ENCODE peak calls at places on chromosomes 6 and 20, in eight cellular contexts. V, P, G, N, Q, I, B and W are unnamed samples.

GRCh38 chr6:36171573-36171972 is 25.0 kb upstream of the BRPF3 start:
- ATAC-seq in V (no peak), P (peak), G (no peak), N (no peak), Q (no peak), I (no peak), B (no peak), W (no peak)

GRCh38 chr6:25990172-25990873 is 27.7 kb downstream of the TRIM38 start:
- ATAC-seq in V (no peak), P (no peak), G (no peak), N (no peak), Q (no peak), I (no peak), B (no peak), W (no peak)

GRCh38 chr6:54291146-54291545 is 17.1 kb upstream of the TINAG start:
- ATAC-seq in V (no peak), P (peak), G (no peak), N (no peak), Q (no peak), I (no peak), B (peak), W (no peak)

GRCh38 chr6:167044696-167045095 is 45.5 kb downstream of the CEP43 start:
- ATAC-seq in V (no peak), P (no peak), G (no peak), N (peak), Q (peak), I (no peak), B (peak), W (no peak)

GRCh38 chr20:5662769-5663168 is 87.4 kb upstream of the SHLD1 start:
- ATAC-seq in V (no peak), P (no peak), G (peak), N (peak), Q (no peak), I (no peak), B (no peak), W (no peak)

GRCh38 chr20:33442136-33443005 is 1.2 kb downstream of the SNTA1 start:
- ATAC-seq in V (no peak), P (no peak), G (no peak), N (peak), Q (no peak), I (no peak), B (peak), W (no peak)

GRCh38 chr6:45801471-45802289 is 214.0 kb downstream of the CLIC5 start:
- ATAC-seq in V (no peak), P (peak), G (no peak), N (no peak), Q (no peak), I (no peak), B (no peak), W (no peak)

GRCh38 chr20:39960522-39961420 is 728.3 kb downstream of the MAFB start:
- ATAC-seq in V (peak), P (no peak), G (peak), N (no peak), Q (no peak), I (no peak), B (peak), W (peak)

GRCh38 chr6:70008189-70008588 is 141.8 kb downstream of the COL19A1 start:
- ATAC-seq in V (no peak), P (no peak), G (no peak), N (no peak), Q (no peak), I (no peak), B (no peak), W (no peak)

GRCh38 chr6:56223995-56224394 is 23.4 kb downstream of the COL21A1 start:
- ATAC-seq in V (no peak), P (no peak), G (no peak), N (no peak), Q (peak), I (no peak), B (no peak), W (no peak)

GRCh38 chr6:12842126-12842525 is 125.6 kb downstream of the PHACTR1 start:
- ATAC-seq in V (no peak), P (no peak), G (no peak), N (no peak), Q (no peak), I (no peak), B (no peak), W (no peak)

GRCh38 chr20:29443819-29444218 is 1813.6 kb upstream of the DEFB115 start:
- ATAC-seq in V (no peak), P (peak), G (no peak), N (no peak), Q (no peak), I (no peak), B (no peak), W (no peak)

GRCh38 chr20:9269280-9269971 is 200.5 kb downstream of the PLCB4 start:
- ATAC-seq in V (peak), P (no peak), G (no peak), N (no peak), Q (no peak), I (no peak), B (peak), W (no peak)

GRCh38 chr20:25623736-25624499 is at the start of gene NANP:
- ATAC-seq in V (peak), P (peak), G (peak), N (peak), Q (peak), I (peak), B (peak), W (peak)
- TF ChIP-seq POLR2A in V (no peak), P (peak), G (peak), N (peak), Q (peak), I (peak), B (no peak), W (peak)

GRCh38 chr20:3470208-3470626 is 601 bp upstream of the ATRN start:
- ATAC-seq in V (no peak), P (no peak), G (no peak), N (no peak), Q (peak), I (no peak), B (no peak), W (no peak)
- H3K4me3 ChIP-seq in V (peak), P (peak), G (peak), N (peak), Q (peak), I (peak), B (peak), W (peak)

GRCh38 chr20:51327251-51327841 is 215.2 kb downstream of the NFATC2 start:
- ATAC-seq in V (peak), P (no peak), G (no peak), N (no peak), Q (peak), I (no peak), B (no peak), W (no peak)

GRCh38 chr20:51322164-51322707 is 220.3 kb downstream of the NFATC2 start:
- ATAC-seq in V (no peak), P (no peak), G (no peak), N (no peak), Q (no peak), I (no peak), B (no peak), W (no peak)

GRCh38 chr20:51321343-51322163 is 221.0 kb downstream of the NFATC2 start:
- ATAC-seq in V (no peak), P (no peak), G (no peak), N (no peak), Q (no peak), I (no peak), B (no peak), W (no peak)

GRCh38 chr20:51329845-51330244 is 212.7 kb downstream of the NFATC2 start:
- ATAC-seq in V (no peak), P (no peak), G (no peak), N (no peak), Q (no peak), I (no peak), B (no peak), W (no peak)

DNA sequence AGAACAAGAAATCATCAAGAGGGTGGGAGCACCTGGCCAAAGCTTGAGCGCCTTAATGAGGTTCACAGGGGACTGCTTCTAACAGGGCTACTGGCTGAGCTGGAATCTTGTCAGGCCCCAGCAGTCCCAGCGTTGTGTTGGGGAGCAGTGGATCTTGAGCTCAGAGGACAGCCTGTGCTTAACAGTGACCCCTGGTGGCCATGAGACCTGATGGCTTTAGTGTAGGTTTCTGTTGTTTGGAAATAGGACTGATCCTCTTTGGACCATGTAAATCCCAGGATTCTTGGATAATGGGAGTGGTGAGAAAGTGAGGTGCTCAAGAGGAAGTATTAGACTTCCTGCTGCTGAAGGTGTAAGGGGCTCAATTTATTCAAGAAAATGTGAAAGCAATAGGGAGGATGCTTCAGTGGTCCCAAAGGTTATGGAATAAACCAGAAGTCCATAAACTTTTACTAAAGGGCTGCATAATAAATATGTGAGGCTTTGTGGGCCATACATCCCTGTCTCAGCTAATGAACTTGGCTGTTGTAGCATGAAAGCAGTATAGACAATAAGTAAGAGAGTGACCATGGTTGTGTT is 216.2 kb downstream of the NFATC2 start:
- ATAC-seq in V (peak), P (peak), G (peak), N (peak), Q (peak), I (peak), B (no peak), W (no peak)
- TF ChIP-seq CTCF in V (peak), P (peak), G (peak), N (peak), Q (peak), I (peak), B (peak), W (no peak)

GRCh38 chr20:59031326-59032022 is 661 bp downstream of the ATP5F1E start:
- ATAC-seq in V (no peak), P (peak), G (no peak), N (peak), Q (no peak), I (no peak), B (no peak), W (no peak)
- TF ChIP-seq POLR2A in V (no peak), P (no peak), G (no peak), N (no peak), Q (no peak), I (no peak), B (no peak), W (no peak)

GRCh38 chr6:159688977-159689376 is 4.1 kb downstream of the SOD2 start:
- ATAC-seq in V (no peak), P (no peak), G (no peak), N (no peak), Q (no peak), I (no peak), B (no peak), W (no peak)
- H3K4me3 ChIP-seq in V (peak), P (no peak), G (no peak), N (no peak), Q (no peak), I (no peak), B (no peak), W (no peak)